ENCODE peak calls at places on chromosome 1, in seven cellular contexts. O is NCI-H1092 treated with DMSO at 0.1 percent for 48 hours, Z is HEK293T, X is posterior vena cava, V is neural progenitor cell, D is cardiac fibroblast, E is H9. U is an unnamed sample.

GRCh38 chr1:197144570-197145325 is 1.7 kb downstream of the ASPM start:
- DNase-seq in E (no peak), X (no peak), D (no peak), V (no peak), O (peak), Z (no peak), U (no peak)

GRCh38 chr1:17119076-17119743 is at the start of gene PADI2:
- DNase-seq in O (peak), E (peak), X (peak), D (peak), Z (peak), V (peak), U (peak)

GRCh38 chr1:65174585-65174984 is 26.6 kb downstream of the AK4 start:
- DNase-seq in Z (no peak), X (peak), D (peak), V (no peak), O (no peak), E (no peak), U (no peak)

GRCh38 chr1:77825356-77825709 is 45.9 kb downstream of the MIGA1 start:
- DNase-seq in O (peak), D (peak), X (no peak), Z (peak), V (peak), E (no peak), U (peak)

GRCh38 chr1:13228343-13228781 is 2.4 kb upstream of the PRAMEF18 start:
- DNase-seq in V (no peak), X (peak), E (no peak), Z (peak), D (no peak), O (no peak), U (no peak)

GRCh38 chr1:58575831-58576726 is 973 bp downstream of the TACSTD2 start:
- DNase-seq in D (no peak), E (no peak), Z (no peak), X (peak), O (no peak), V (no peak), U (peak)

GRCh38 chr1:10705953-10706352 is 90.5 kb downstream of the CASZ1 start:
- DNase-seq in O (no peak), Z (no peak), D (no peak), E (no peak), X (no peak), V (no peak), U (no peak)

GRCh38 chr1:14842361-14842760 is 243.9 kb downstream of the KAZN start:
- DNase-seq in E (no peak), D (no peak), X (no peak), O (no peak), Z (no peak), V (no peak), U (no peak)

GRCh38 chr1:205396972-205397616 is 24.8 kb downstream of the LEMD1 start:
- DNase-seq in D (peak), V (peak), X (no peak), O (peak), Z (peak), E (peak), U (peak)

GRCh38 chr1:175600721-175601440 is 142.5 kb downstream of the TNR start:
- DNase-seq in X (no peak), O (no peak), E (no peak), D (no peak), V (no peak), Z (no peak), U (no peak)

GRCh38 chr1:5725406-5725805 is 266.8 kb downstream of the NPHP4 start:
- DNase-seq in Z (no peak), E (no peak), O (no peak), D (no peak), X (no peak), V (no peak), U (no peak)

U was measured in H7.